ENCODE peak calls at places on chromosomes 5 and 9, in ten cellular contexts. One of them, this sample, is unnamed.

GRCh38 chr5:157306690-157307089 is 40.8 kb downstream of the CYFIP2 start:
- DNase-seq in astrocyte of the spinal cord: no peak
- DNase-seq in retinal pigment epithelial cell: no peak
- DNase-seq in neuronal stem cell: no peak
- DNase-seq in heart right ventricle: no peak
- DNase-seq in mucosa of descending colon: no peak
- DNase-seq in uterus: no peak
- DNase-seq in mesendoderm: no peak
- DNase-seq in endodermal cell: no peak
- DNase-seq in pancreas: no peak
- DNase-seq in this sample: no peak

GRCh38 chr9:29873579-29873978 is 2300.3 kb upstream of the C9orf72 start:
- DNase-seq in astrocyte of the spinal cord: no peak
- DNase-seq in retinal pigment epithelial cell: no peak
- DNase-seq in neuronal stem cell: no peak
- DNase-seq in heart right ventricle: no peak
- DNase-seq in mucosa of descending colon: peak
- DNase-seq in uterus: no peak
- DNase-seq in mesendoderm: no peak
- DNase-seq in endodermal cell: no peak
- DNase-seq in pancreas: no peak
- DNase-seq in this sample: peak

GRCh38 chr5:535781-536698 is 11.8 kb upstream of the SLC9A3 start:
- DNase-seq in astrocyte of the spinal cord: no peak
- DNase-seq in retinal pigment epithelial cell: no peak
- DNase-seq in neuronal stem cell: no peak
- DNase-seq in heart right ventricle: no peak
- DNase-seq in mucosa of descending colon: no peak
- DNase-seq in uterus: no peak
- DNase-seq in mesendoderm: no peak
- DNase-seq in endodermal cell: no peak
- DNase-seq in pancreas: no peak
- DNase-seq in this sample: no peak

GRCh38 chr5:177457239-177458121 is 10.9 kb downstream of the PRR7 start:
- DNase-seq in astrocyte of the spinal cord: peak
- DNase-seq in retinal pigment epithelial cell: peak
- DNase-seq in neuronal stem cell: peak
- DNase-seq in heart right ventricle: peak
- DNase-seq in mucosa of descending colon: peak
- DNase-seq in uterus: peak
- DNase-seq in mesendoderm: peak
- DNase-seq in endodermal cell: peak
- DNase-seq in pancreas: no peak
- DNase-seq in this sample: peak

GRCh38 chr5:103582364-103582763 is 19.8 kb upstream of the NUDT12 start:
- DNase-seq in astrocyte of the spinal cord: peak
- DNase-seq in retinal pigment epithelial cell: no peak
- DNase-seq in neuronal stem cell: peak
- DNase-seq in heart right ventricle: peak
- DNase-seq in mucosa of descending colon: peak
- DNase-seq in uterus: no peak
- DNase-seq in mesendoderm: peak
- DNase-seq in endodermal cell: peak
- DNase-seq in pancreas: no peak
- DNase-seq in this sample: no peak

GRCh38 chr5:34869256-34869655 is 30.3 kb downstream of the TTC23L start:
- DNase-seq in astrocyte of the spinal cord: no peak
- DNase-seq in retinal pigment epithelial cell: no peak
- DNase-seq in neuronal stem cell: no peak
- DNase-seq in heart right ventricle: no peak
- DNase-seq in mucosa of descending colon: no peak
- DNase-seq in uterus: no peak
- DNase-seq in mesendoderm: no peak
- DNase-seq in endodermal cell: no peak
- DNase-seq in pancreas: no peak
- DNase-seq in this sample: no peak

GRCh38 chr9:128554155-128554862 is 1.9 kb downstream of the SPTAN1 start:
- DNase-seq in astrocyte of the spinal cord: peak
- DNase-seq in retinal pigment epithelial cell: peak
- DNase-seq in neuronal stem cell: peak
- DNase-seq in heart right ventricle: peak
- DNase-seq in mucosa of descending colon: peak
- DNase-seq in uterus: peak
- DNase-seq in mesendoderm: peak
- DNase-seq in endodermal cell: peak
- DNase-seq in pancreas: peak
- DNase-seq in this sample: peak

GRCh38 chr9:9855503-9856078 is 757.2 kb downstream of the PTPRD start:
- DNase-seq in astrocyte of the spinal cord: no peak
- DNase-seq in retinal pigment epithelial cell: no peak
- DNase-seq in neuronal stem cell: no peak
- DNase-seq in heart right ventricle: no peak
- DNase-seq in mucosa of descending colon: no peak
- DNase-seq in uterus: no peak
- DNase-seq in mesendoderm: no peak
- DNase-seq in endodermal cell: peak
- DNase-seq in pancreas: no peak
- DNase-seq in this sample: no peak

GRCh38 chr5:5615569-5615968 is 193.1 kb downstream of the ICE1 start:
- DNase-seq in astrocyte of the spinal cord: no peak
- DNase-seq in retinal pigment epithelial cell: no peak
- DNase-seq in neuronal stem cell: no peak
- DNase-seq in heart right ventricle: no peak
- DNase-seq in mucosa of descending colon: no peak
- DNase-seq in uterus: no peak
- DNase-seq in mesendoderm: no peak
- DNase-seq in endodermal cell: no peak
- DNase-seq in pancreas: no peak
- DNase-seq in this sample: no peak

GRCh38 chr5:68875351-68875750 is 218.5 kb upstream of the SLC30A5 start:
- DNase-seq in astrocyte of the spinal cord: no peak
- DNase-seq in retinal pigment epithelial cell: no peak
- DNase-seq in neuronal stem cell: no peak
- DNase-seq in heart right ventricle: no peak
- DNase-seq in mucosa of descending colon: no peak
- DNase-seq in uterus: no peak
- DNase-seq in mesendoderm: no peak
- DNase-seq in endodermal cell: no peak
- DNase-seq in pancreas: no peak
- DNase-seq in this sample: no peak

GRCh38 chr5:34497031-34497808 is 158.9 kb upstream of the RAI14 start:
- DNase-seq in astrocyte of the spinal cord: no peak
- DNase-seq in retinal pigment epithelial cell: no peak
- DNase-seq in neuronal stem cell: no peak
- DNase-seq in heart right ventricle: peak
- DNase-seq in mucosa of descending colon: peak
- DNase-seq in uterus: peak
- DNase-seq in mesendoderm: no peak
- DNase-seq in endodermal cell: no peak
- DNase-seq in pancreas: no peak
- DNase-seq in this sample: peak

DNA sequence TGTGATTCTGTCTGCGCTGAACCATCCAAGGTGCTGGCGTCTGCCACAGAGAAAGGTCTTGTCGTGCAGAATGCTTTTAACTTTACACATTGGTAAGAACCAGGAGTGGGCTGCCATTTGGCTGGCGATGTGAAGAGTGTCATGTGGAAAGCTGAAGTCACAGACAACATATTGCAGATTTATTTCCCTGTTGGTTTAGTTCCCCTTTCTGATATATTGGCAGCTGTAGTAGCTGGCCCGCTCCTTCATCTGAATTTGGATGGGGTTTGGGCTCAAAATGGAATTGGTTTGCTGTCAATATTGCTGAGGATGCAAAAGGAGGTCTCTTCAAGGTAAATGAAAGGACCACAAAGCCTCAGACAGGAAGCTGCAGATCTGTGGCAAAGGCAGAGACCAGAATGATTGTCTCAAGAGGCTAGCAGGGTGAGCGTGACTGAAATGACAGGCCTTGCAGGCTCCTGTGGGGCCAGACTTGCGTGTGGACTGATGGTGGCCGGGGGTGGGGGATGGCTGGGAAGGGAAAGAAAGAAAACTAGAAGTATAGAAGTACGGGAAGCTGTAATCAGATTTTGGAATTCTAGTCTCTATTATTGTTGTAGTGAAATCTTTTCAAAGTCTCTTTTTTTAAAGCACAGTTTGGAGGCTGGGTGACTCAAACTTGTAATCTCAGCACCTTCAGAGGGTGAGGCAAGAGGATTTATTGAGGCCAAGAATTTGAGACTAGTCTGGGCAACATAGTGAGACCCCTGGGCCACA is 25.1 kb upstream of the CD180 start:
- DNase-seq in astrocyte of the spinal cord: no peak
- DNase-seq in retinal pigment epithelial cell: no peak
- DNase-seq in neuronal stem cell: no peak
- DNase-seq in heart right ventricle: no peak
- DNase-seq in mucosa of descending colon: peak
- DNase-seq in uterus: no peak
- DNase-seq in mesendoderm: no peak
- DNase-seq in endodermal cell: no peak
- DNase-seq in pancreas: no peak
- DNase-seq in this sample: no peak
- H3K4me3 ChIP-seq in astrocyte of the spinal cord: no peak
- H3K4me3 ChIP-seq in retinal pigment epithelial cell: no peak
- H3K4me3 ChIP-seq in neuronal stem cell: no peak
- H3K4me3 ChIP-seq in heart right ventricle: no peak
- H3K4me3 ChIP-seq in mucosa of descending colon: no peak
- H3K4me3 ChIP-seq in uterus: no peak
- H3K4me3 ChIP-seq in mesendoderm: no peak
- H3K4me3 ChIP-seq in endodermal cell: no peak
- H3K4me3 ChIP-seq in pancreas: no peak
- H3K4me3 ChIP-seq in this sample: no peak

DNA sequence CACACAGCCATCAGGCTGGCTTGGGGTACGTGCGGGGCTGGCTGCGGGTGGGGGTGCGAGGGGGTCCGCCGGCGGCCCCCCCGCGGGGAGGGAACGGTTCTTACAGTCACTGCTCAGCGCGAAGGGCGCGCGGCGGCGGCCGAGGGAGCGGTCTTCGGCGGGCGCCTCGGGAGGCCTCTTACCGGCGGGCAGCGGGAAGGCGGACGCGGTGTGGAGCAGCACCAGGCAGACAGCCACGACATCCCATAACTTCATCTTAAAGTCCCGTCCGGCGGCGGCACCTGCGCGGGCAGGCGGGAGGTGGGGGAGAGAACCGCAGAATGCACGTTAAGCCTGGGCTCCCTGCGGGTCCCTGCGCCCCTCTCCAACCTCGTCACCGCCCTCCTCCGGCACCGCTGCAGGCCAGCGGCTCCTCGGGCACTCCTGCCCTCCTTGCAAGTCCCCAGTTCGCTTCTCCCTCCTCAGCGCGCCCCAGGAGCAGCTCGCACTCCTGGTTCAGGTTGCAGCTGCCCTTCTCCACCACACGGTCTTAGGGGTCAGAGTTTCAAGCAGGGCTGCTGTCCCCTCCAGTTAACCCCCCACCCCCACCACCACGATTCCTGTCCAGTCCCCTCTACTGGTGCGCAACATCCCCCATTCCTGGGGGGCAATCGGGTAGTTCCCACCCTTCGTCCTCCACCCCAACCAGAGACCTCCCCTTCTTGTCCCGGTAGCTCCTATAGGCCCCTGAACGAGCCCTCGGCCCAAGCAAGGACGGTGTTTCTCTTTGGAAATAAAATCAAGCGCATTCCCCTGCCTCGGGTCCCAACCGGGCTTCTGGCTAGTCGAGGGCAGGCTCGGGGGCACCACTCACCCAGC is 5.1 kb downstream of the GDNF start:
- DNase-seq in astrocyte of the spinal cord: no peak
- DNase-seq in retinal pigment epithelial cell: no peak
- DNase-seq in neuronal stem cell: no peak
- DNase-seq in heart right ventricle: no peak
- DNase-seq in mucosa of descending colon: no peak
- DNase-seq in uterus: no peak
- DNase-seq in mesendoderm: peak
- DNase-seq in endodermal cell: peak
- DNase-seq in pancreas: no peak
- DNase-seq in this sample: no peak
- H3K4me3 ChIP-seq in astrocyte of the spinal cord: peak
- H3K4me3 ChIP-seq in retinal pigment epithelial cell: no peak
- H3K4me3 ChIP-seq in neuronal stem cell: peak
- H3K4me3 ChIP-seq in heart right ventricle: no peak
- H3K4me3 ChIP-seq in mucosa of descending colon: no peak
- H3K4me3 ChIP-seq in uterus: no peak
- H3K4me3 ChIP-seq in mesendoderm: no peak
- H3K4me3 ChIP-seq in endodermal cell: peak
- H3K4me3 ChIP-seq in pancreas: no peak
- H3K4me3 ChIP-seq in this sample: peak

GRCh38 chr5:150021491-150022162 is 21.1 kb downstream of the HMGXB3 start:
- DNase-seq in astrocyte of the spinal cord: peak
- DNase-seq in retinal pigment epithelial cell: peak
- DNase-seq in neuronal stem cell: no peak
- DNase-seq in heart right ventricle: peak
- DNase-seq in mucosa of descending colon: no peak
- DNase-seq in uterus: peak
- DNase-seq in mesendoderm: peak
- DNase-seq in endodermal cell: peak
- DNase-seq in pancreas: no peak
- DNase-seq in this sample: no peak
- H3K4me3 ChIP-seq in astrocyte of the spinal cord: no peak
- H3K4me3 ChIP-seq in retinal pigment epithelial cell: peak
- H3K4me3 ChIP-seq in neuronal stem cell: no peak
- H3K4me3 ChIP-seq in heart right ventricle: no peak
- H3K4me3 ChIP-seq in mucosa of descending colon: no peak
- H3K4me3 ChIP-seq in uterus: no peak
- H3K4me3 ChIP-seq in mesendoderm: no peak
- H3K4me3 ChIP-seq in endodermal cell: no peak
- H3K4me3 ChIP-seq in pancreas: no peak
- H3K4me3 ChIP-seq in this sample: no peak

GRCh38 chr5:95838552-95838951 is 16.0 kb upstream of the GLRX start:
- DNase-seq in astrocyte of the spinal cord: no peak
- DNase-seq in retinal pigment epithelial cell: no peak
- DNase-seq in neuronal stem cell: no peak
- DNase-seq in heart right ventricle: no peak
- DNase-seq in mucosa of descending colon: no peak
- DNase-seq in uterus: no peak
- DNase-seq in mesendoderm: no peak
- DNase-seq in endodermal cell: no peak
- DNase-seq in pancreas: no peak
- DNase-seq in this sample: no peak

GRCh38 chr5:95837492-95837891 is 15.0 kb upstream of the GLRX start:
- DNase-seq in astrocyte of the spinal cord: no peak
- DNase-seq in retinal pigment epithelial cell: no peak
- DNase-seq in neuronal stem cell: no peak
- DNase-seq in heart right ventricle: no peak
- DNase-seq in mucosa of descending colon: no peak
- DNase-seq in uterus: no peak
- DNase-seq in mesendoderm: no peak
- DNase-seq in endodermal cell: no peak
- DNase-seq in pancreas: no peak
- DNase-seq in this sample: no peak

GRCh38 chr5:95836544-95836943 is 14.0 kb upstream of the GLRX start:
- DNase-seq in astrocyte of the spinal cord: no peak
- DNase-seq in retinal pigment epithelial cell: no peak
- DNase-seq in neuronal stem cell: no peak
- DNase-seq in heart right ventricle: no peak
- DNase-seq in mucosa of descending colon: no peak
- DNase-seq in uterus: no peak
- DNase-seq in mesendoderm: no peak
- DNase-seq in endodermal cell: no peak
- DNase-seq in pancreas: no peak
- DNase-seq in this sample: no peak

GRCh38 chr5:95838001-95838520 is 15.5 kb upstream of the GLRX start:
- DNase-seq in astrocyte of the spinal cord: no peak
- DNase-seq in retinal pigment epithelial cell: no peak
- DNase-seq in neuronal stem cell: no peak
- DNase-seq in heart right ventricle: no peak
- DNase-seq in mucosa of descending colon: no peak
- DNase-seq in uterus: no peak
- DNase-seq in mesendoderm: no peak
- DNase-seq in endodermal cell: peak
- DNase-seq in pancreas: no peak
- DNase-seq in this sample: no peak

GRCh38 chr5:95835682-95836405 is 13.3 kb upstream of the GLRX start:
- DNase-seq in astrocyte of the spinal cord: no peak
- DNase-seq in retinal pigment epithelial cell: no peak
- DNase-seq in neuronal stem cell: no peak
- DNase-seq in heart right ventricle: no peak
- DNase-seq in mucosa of descending colon: no peak
- DNase-seq in uterus: no peak
- DNase-seq in mesendoderm: no peak
- DNase-seq in endodermal cell: no peak
- DNase-seq in pancreas: no peak
- DNase-seq in this sample: no peak
- H3K4me3 ChIP-seq in astrocyte of the spinal cord: no peak
- H3K4me3 ChIP-seq in retinal pigment epithelial cell: no peak
- H3K4me3 ChIP-seq in neuronal stem cell: no peak
- H3K4me3 ChIP-seq in heart right ventricle: peak
- H3K4me3 ChIP-seq in mucosa of descending colon: no peak
- H3K4me3 ChIP-seq in uterus: no peak
- H3K4me3 ChIP-seq in mesendoderm: no peak
- H3K4me3 ChIP-seq in endodermal cell: no peak
- H3K4me3 ChIP-seq in pancreas: peak
- H3K4me3 ChIP-seq in this sample: peak

This sample was measured in colonic mucosa.